ENCODE peak calls at places on chromosomes 16 and 17, in four cellular contexts. One of them, this sample, is unnamed.

GRCh38 chr16:85551319-85551978 is 61.7 kb upstream of the GSE1 start:
- DNase-seq in HepG2: no peak
- DNase-seq in GM12878: no peak
- DNase-seq in SK-N-SH: no peak
- DNase-seq in this sample: no peak

GRCh38 chr16:55508941-55509920 is at the start of gene LPCAT2:
- DNase-seq in SK-N-SH: peak; percentile 94
- DNase-seq in GM12878: no peak
- DNase-seq in HepG2: peak; percentile 76
- DNase-seq in this sample: peak; percentile 90

GRCh38 chr16:54890381-54890780 is 40.3 kb upstream of the IRX5 start:
- DNase-seq in SK-N-SH: no peak
- DNase-seq in HepG2: no peak
- DNase-seq in GM12878: no peak
- DNase-seq in this sample: no peak

GRCh38 chr16:25996052-25996451 is 304.3 kb downstream of the HS3ST4 start:
- DNase-seq in GM12878: no peak
- DNase-seq in SK-N-SH: no peak
- DNase-seq in HepG2: no peak
- DNase-seq in this sample: peak; percentile 10

GRCh38 chr17:13557077-13557476 is 44.7 kb downstream of the HS3ST3A1 start:
- DNase-seq in SK-N-SH: no peak
- DNase-seq in HepG2: no peak
- DNase-seq in GM12878: no peak
- DNase-seq in this sample: no peak

GRCh38 chr16:85781685-85782370 is 17.5 kb downstream of the EMC8 start:
- DNase-seq in HepG2: peak; percentile 68
- DNase-seq in SK-N-SH: no peak
- DNase-seq in GM12878: no peak
- DNase-seq in this sample: no peak

GRCh38 chr17:31392002-31392855 is 754 bp downstream of the RAB11FIP4 start:
- DNase-seq in HepG2: no peak
- DNase-seq in SK-N-SH: peak; percentile 79
- DNase-seq in GM12878: no peak
- DNase-seq in this sample: no peak

GRCh38 chr17:65088621-65089385 is 32.3 kb upstream of the GNA13 start:
- DNase-seq in HepG2: no peak
- DNase-seq in GM12878: no peak
- DNase-seq in SK-N-SH: no peak
- DNase-seq in this sample: no peak

GRCh38 chr17:64171041-64171440 is 41.1 kb upstream of the ERN1 start:
- DNase-seq in HepG2: no peak
- DNase-seq in SK-N-SH: no peak
- DNase-seq in GM12878: no peak
- DNase-seq in this sample: no peak

GRCh38 chr16:69204106-69204655 is 17.2 kb downstream of the SNTB2 start:
- DNase-seq in HepG2: no peak
- DNase-seq in GM12878: no peak
- DNase-seq in SK-N-SH: no peak
- DNase-seq in this sample: no peak

GRCh38 chr16:61823326-61823725 is 212.9 kb downstream of the CDH8 start:
- DNase-seq in SK-N-SH: no peak
- DNase-seq in GM12878: no peak
- DNase-seq in HepG2: no peak
- DNase-seq in this sample: no peak

GRCh38 chr17:530851-531250 is 178.2 kb upstream of the RPH3AL start:
- DNase-seq in GM12878: no peak
- DNase-seq in HepG2: no peak
- DNase-seq in SK-N-SH: no peak
- DNase-seq in this sample: no peak

GRCh38 chr16:73095885-73096341 is 48.0 kb upstream of the ZFHX3 start:
- DNase-seq in SK-N-SH: peak; percentile 65
- DNase-seq in HepG2: no peak
- DNase-seq in GM12878: no peak
- DNase-seq in this sample: no peak

GRCh38 chr17:62067165-62068145 is 2.4 kb upstream of the MED13 start:
- DNase-seq in HepG2: no peak
- DNase-seq in GM12878: no peak
- DNase-seq in SK-N-SH: no peak
- DNase-seq in this sample: no peak

GRCh38 chr16:84042879-84043485 is 387 bp upstream of the SLC38A8 start:
- DNase-seq in HepG2: no peak
- DNase-seq in SK-N-SH: no peak
- DNase-seq in GM12878: no peak
- DNase-seq in this sample: peak; percentile 56

GRCh38 chr16:50602126-50602525 is 53.9 kb downstream of the NKD1 start:
- DNase-seq in HepG2: no peak
- DNase-seq in SK-N-SH: peak; percentile 50
- DNase-seq in GM12878: no peak
- DNase-seq in this sample: no peak

GRCh38 chr16:89700649-89701424 is 668 bp downstream of the SPATA2L start:
- DNase-seq in GM12878: no peak
- DNase-seq in HepG2: peak; percentile 60
- DNase-seq in SK-N-SH: peak; percentile 74
- DNase-seq in this sample: peak; percentile 69

GRCh38 chr17:76193616-76194015 is 46.7 kb downstream of the RNF157 start:
- DNase-seq in SK-N-SH: peak; percentile 81
- DNase-seq in HepG2: no peak
- DNase-seq in GM12878: no peak
- DNase-seq in this sample: peak; percentile 71

GRCh38 chr16:15961060-15961511 is 11.7 kb downstream of the ABCC1 start:
- DNase-seq in HepG2: no peak
- DNase-seq in SK-N-SH: no peak
- DNase-seq in GM12878: peak; percentile 90
- DNase-seq in this sample: no peak

GRCh38 chr16:29804020-29804419 is 2.3 kb upstream of the MAZ start:
- DNase-seq in HepG2: no peak
- DNase-seq in GM12878: no peak
- DNase-seq in SK-N-SH: no peak
- DNase-seq in this sample: no peak

GRCh38 chr16:585351-585750 is 4.5 kb upstream of the RAB40C start:
- DNase-seq in HepG2: peak; percentile 46
- DNase-seq in GM12878: no peak
- DNase-seq in SK-N-SH: peak; percentile 83
- DNase-seq in this sample: no peak

GRCh38 chr17:36641877-36642845 is 40.8 kb downstream of the MRM1 start:
- DNase-seq in HepG2: no peak
- DNase-seq in SK-N-SH: peak; percentile 83
- DNase-seq in GM12878: no peak
- DNase-seq in this sample: no peak

GRCh38 chr16:70689970-70690905 is 4.4 kb upstream of the MTSS2 start:
- DNase-seq in HepG2: no peak
- DNase-seq in SK-N-SH: no peak
- DNase-seq in GM12878: no peak
- DNase-seq in this sample: no peak

GRCh38 chr16:48246066-48246465 is 1.3 kb downstream of the ABCC11 start:
- DNase-seq in HepG2: no peak
- DNase-seq in SK-N-SH: no peak
- DNase-seq in GM12878: no peak
- DNase-seq in this sample: no peak

GRCh38 chr17:58097384-58098088 is 14.3 kb downstream of the DYNLL2 start:
- DNase-seq in GM12878: no peak
- DNase-seq in HepG2: no peak
- DNase-seq in SK-N-SH: no peak
- DNase-seq in this sample: no peak

GRCh38 chr16:89723279-89724250 is 2.2 kb downstream of the ZNF276 start:
- DNase-seq in GM12878: no peak
- DNase-seq in SK-N-SH: peak; percentile 54
- DNase-seq in HepG2: no peak
- DNase-seq in this sample: no peak

GRCh38 chr17:80426671-80427326 is 11.8 kb downstream of the ENDOV start:
- DNase-seq in SK-N-SH: peak; percentile 98
- DNase-seq in GM12878: peak; percentile 12
- DNase-seq in HepG2: peak; percentile 69
- DNase-seq in this sample: peak; percentile 90

GRCh38 chr16:28167730-28168129 is 44.0 kb downstream of the XPO6 start:
- DNase-seq in SK-N-SH: no peak
- DNase-seq in HepG2: no peak
- DNase-seq in GM12878: no peak
- DNase-seq in this sample: no peak

GRCh38 chr16:19400709-19401108 is 17.0 kb upstream of the TMC5 start:
- DNase-seq in GM12878: no peak
- DNase-seq in SK-N-SH: no peak
- DNase-seq in HepG2: no peak
- DNase-seq in this sample: no peak

GRCh38 chr16:81310045-81310644 is 4.6 kb upstream of the GAN start:
- DNase-seq in GM12878: no peak
- DNase-seq in HepG2: no peak
- DNase-seq in SK-N-SH: no peak
- DNase-seq in this sample: no peak

GRCh38 chr16:9316008-9316407 is 224.6 kb downstream of the HAPSTR1 start:
- DNase-seq in GM12878: no peak
- DNase-seq in HepG2: no peak
- DNase-seq in SK-N-SH: no peak
- DNase-seq in this sample: no peak

GRCh38 chr16:6484931-6485330 is 847.7 kb upstream of the RBFOX1 start:
- DNase-seq in GM12878: no peak
- DNase-seq in SK-N-SH: no peak
- DNase-seq in HepG2: no peak
- DNase-seq in this sample: no peak

GRCh38 chr17:1713160-1713877 is 3.1 kb upstream of the TLCD2 start:
- DNase-seq in HepG2: no peak
- DNase-seq in GM12878: no peak
- DNase-seq in SK-N-SH: no peak
- DNase-seq in this sample: peak; percentile 41

GRCh38 chr17:1713878-1714487 is 3.8 kb upstream of the TLCD2 start:
- DNase-seq in HepG2: peak; percentile 75
- DNase-seq in GM12878: no peak
- DNase-seq in SK-N-SH: peak; percentile 62
- DNase-seq in this sample: no peak

GRCh38 chr17:1714980-1715802 is 5.0 kb upstream of the TLCD2 start:
- DNase-seq in GM12878: no peak
- DNase-seq in HepG2: peak; percentile 84
- DNase-seq in SK-N-SH: peak; percentile 62
- DNase-seq in this sample: peak; percentile 93

GRCh38 chr17:1715803-1716075 is 5.6 kb upstream of the TLCD2 start:
- DNase-seq in HepG2: no peak
- DNase-seq in SK-N-SH: no peak
- DNase-seq in GM12878: no peak
- DNase-seq in this sample: no peak

GRCh38 chr17:1714488-1714979 is 4.4 kb upstream of the TLCD2 start:
- DNase-seq in HepG2: peak; percentile 97
- DNase-seq in SK-N-SH: peak; percentile 63
- DNase-seq in GM12878: no peak
- DNase-seq in this sample: peak; percentile 86
- TF ChIP-seq SMC3 in HepG2: no peak
- TF ChIP-seq SMC3 in SK-N-SH: no peak
- TF ChIP-seq SMC3 in GM12878: no peak
- TF ChIP-seq SMC3 in this sample: no peak

GRCh38 chr16:83011101-83011720 is 384.4 kb downstream of the CDH13 start:
- DNase-seq in GM12878: no peak
- DNase-seq in HepG2: no peak
- DNase-seq in SK-N-SH: no peak
- DNase-seq in this sample: no peak

GRCh38 chr16:83011939-83012338 is 385.2 kb downstream of the CDH13 start:
- DNase-seq in GM12878: no peak
- DNase-seq in HepG2: no peak
- DNase-seq in SK-N-SH: no peak
- DNase-seq in this sample: no peak

GRCh38 chr16:83019963-83020362 is 393.2 kb downstream of the CDH13 start:
- DNase-seq in SK-N-SH: no peak
- DNase-seq in GM12878: no peak
- DNase-seq in HepG2: no peak
- DNase-seq in this sample: no peak

GRCh38 chr16:83013071-83013470 is 386.3 kb downstream of the CDH13 start:
- DNase-seq in GM12878: no peak
- DNase-seq in SK-N-SH: no peak
- DNase-seq in HepG2: no peak
- DNase-seq in this sample: no peak

DNA sequence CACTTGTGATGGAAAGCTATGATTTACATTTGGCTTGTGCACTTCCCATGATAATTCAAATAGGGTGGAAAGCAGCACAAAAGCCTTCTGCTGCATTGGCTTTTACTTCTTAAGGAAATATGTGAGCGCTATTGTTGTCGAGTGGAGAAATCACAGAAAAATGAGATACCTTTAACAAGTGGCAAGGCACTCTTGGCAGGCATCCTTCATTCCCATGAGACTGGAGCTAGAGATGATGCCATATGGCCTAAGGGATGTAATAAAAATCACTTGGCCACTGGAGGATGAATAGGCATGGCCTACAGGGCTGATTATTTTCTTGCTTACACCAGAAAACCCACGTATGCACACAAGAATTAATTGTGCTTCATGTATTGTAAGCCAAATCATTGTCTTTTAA is 389.1 kb downstream of the CDH13 start:
- DNase-seq in HepG2: no peak
- DNase-seq in SK-N-SH: no peak
- DNase-seq in GM12878: no peak
- DNase-seq in this sample: no peak
- TF ChIP-seq YY1 in HepG2: no peak
- TF ChIP-seq YY1 in SK-N-SH: no peak
- TF ChIP-seq YY1 in GM12878: no peak
- TF ChIP-seq YY1 in this sample: no peak

DNA sequence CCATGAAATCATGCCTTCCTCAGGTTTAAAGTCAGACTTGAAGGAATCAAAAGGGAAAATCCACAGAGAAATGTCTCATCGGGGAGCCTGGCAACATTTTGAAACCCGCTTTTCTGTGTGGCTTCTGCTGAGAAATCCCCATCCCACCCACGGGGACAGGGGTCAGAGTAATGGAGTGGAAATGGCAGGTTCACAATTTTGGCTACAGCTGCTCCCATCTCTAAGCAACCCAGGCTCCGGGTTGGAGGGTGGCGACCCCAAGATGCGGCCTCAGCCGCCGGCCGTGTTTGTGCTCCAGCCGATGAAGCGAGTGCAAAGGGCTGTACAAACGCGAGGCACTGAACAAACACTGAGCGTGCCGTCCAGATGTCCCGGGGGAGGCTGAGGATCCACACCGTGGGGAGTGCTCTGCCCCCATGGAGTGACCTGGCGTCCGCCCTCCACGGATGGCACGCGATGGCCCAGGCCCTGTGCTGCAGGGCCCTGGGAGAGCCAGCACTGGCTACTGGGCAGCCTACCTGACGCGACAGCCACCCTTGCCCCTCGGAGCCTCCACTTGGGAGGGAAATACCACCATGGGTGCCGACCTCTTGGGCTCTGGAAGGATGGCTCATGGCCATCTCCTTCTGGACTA is 22.2 kb downstream of the SLC43A2 start:
- DNase-seq in GM12878: no peak
- DNase-seq in HepG2: no peak
- DNase-seq in SK-N-SH: no peak
- DNase-seq in this sample: no peak
- TF ChIP-seq SMC3 in GM12878: no peak
- TF ChIP-seq SMC3 in HepG2: no peak
- TF ChIP-seq SMC3 in SK-N-SH: no peak
- TF ChIP-seq SMC3 in this sample: no peak

GRCh38 chr17:49987681-49988441 is 7.2 kb downstream of the DLX3 start:
- DNase-seq in GM12878: no peak
- DNase-seq in HepG2: no peak
- DNase-seq in SK-N-SH: peak; percentile 74
- DNase-seq in this sample: no peak
- TF ChIP-seq YY1 in GM12878: no peak
- TF ChIP-seq YY1 in HepG2: no peak
- TF ChIP-seq YY1 in SK-N-SH: no peak
- TF ChIP-seq YY1 in this sample: no peak